ENCODE peak calls at places on chromosomes 5 and 9, in six cellular contexts. M is stimulated activated naive CD4-positive, alpha-beta T cell; H is GDM1; J is stimulated activated CD4-positive, alpha-beta T cell treated with anti-CD3 and anti-CD28 coated beads, TNF-alpha, amount 100 ng/mL, for 4 hours; P is stimulated activated naive B cell treated with anti-CD40 and anti-IgM and Interleukin-4, amounts not matched to agents 10 μg/mL and 1 μg/mL and 100 μg/mL, for 72 hours; W is left kidney. B is an unnamed sample.

GRCh38 chr9:34540826-34541225 is 18.0 kb upstream of the ENHO start:
- DNase-seq in W (no peak), J (no peak), P (no peak), H (no peak), M (no peak), B (peak; percentile 77)

GRCh38 chr9:72173080-72173479 is 23.8 kb downstream of the GDA start:
- DNase-seq in J (no peak), M (no peak), H (no peak), W (no peak), P (no peak), B (no peak)

GRCh38 chr5:175706499-175706898 is 48.6 kb downstream of the HRH2 start:
- DNase-seq in M (no peak), H (no peak), J (no peak), W (no peak), P (no peak), B (no peak)

GRCh38 chr5:160298189-160298588 is 14.2 kb downstream of the CCNJL start:
- DNase-seq in J (no peak), M (no peak), H (no peak), P (no peak), W (no peak), B (no peak)

GRCh38 chr9:85978496-85978895 is 37.5 kb downstream of the NAA35 start:
- DNase-seq in J (no peak), M (no peak), H (no peak), W (peak; percentile 9), P (no peak), B (no peak)

GRCh38 chr9:37801959-37802711 is 1.5 kb downstream of the DCAF10 start:
- DNase-seq in W (no peak), J (no peak), P (no peak), H (no peak), M (no peak), B (no peak)

GRCh38 chr9:111821006-111821528 is 26.3 kb upstream of the SHOC1 start:
- DNase-seq in J (no peak), M (no peak), P (no peak), W (no peak), H (no peak), B (no peak)

GRCh38 chr9:35114921-35115341 is 731 bp downstream of the ATOSB start:
- DNase-seq in P (peak; percentile 58), W (peak; percentile 38), M (no peak), J (no peak), H (peak; percentile 69), B (peak; percentile 67)

GRCh38 chr9:133852476-133852875 is 114.3 kb upstream of the SARDH start:
- DNase-seq in J (no peak), P (no peak), W (no peak), M (no peak), H (no peak), B (no peak)

GRCh38 chr5:140182075-140182709 is 7.2 kb downstream of the CYSTM1 start:
- DNase-seq in J (no peak), W (no peak), H (no peak), P (no peak), M (no peak), B (no peak)

GRCh38 chr9:109602987-109603386 is 104.9 kb upstream of the PTPN3 start:
- DNase-seq in M (no peak), W (no peak), P (no peak), H (no peak), J (no peak), B (peak; percentile 35)

GRCh38 chr5:172902497-172903472 is 56.4 kb upstream of the RPL26L1 start:
- DNase-seq in M (no peak), W (peak; percentile 90), J (no peak), P (no peak), H (no peak), B (peak; percentile 97)

GRCh38 chr9:133710661-133711427 is 27.3 kb downstream of the SARDH start:
- DNase-seq in H (no peak), M (no peak), W (no peak), J (no peak), P (no peak), B (no peak)

GRCh38 chr5:146878471-146879172 is at the start of gene PPP2R2B:
- DNase-seq in M (no peak), H (no peak), J (no peak), W (peak; percentile 89), P (no peak), B (peak; percentile 67)

GRCh38 chr9:128103589-128103962 is 24.0 kb downstream of the PTGES2 start:
- DNase-seq in W (peak; percentile 70), H (no peak), J (no peak), M (peak; percentile 30), P (no peak), B (peak; percentile 44)

GRCh38 chr9:91783411-91783810 is 166.6 kb downstream of the ROR2 start:
- DNase-seq in M (no peak), J (no peak), P (no peak), W (no peak), H (no peak), B (no peak)

GRCh38 chr9:130912932-130913598 is 16.5 kb upstream of the QRFP start:
- DNase-seq in P (no peak), M (no peak), J (no peak), W (peak; percentile 84), H (no peak), B (peak; percentile 95)

GRCh38 chr9:14296462-14296861 is 17.5 kb downstream of the NFIB start:
- DNase-seq in J (no peak), H (no peak), P (no peak), M (no peak), W (no peak), B (peak; percentile 58)

GRCh38 chr9:94881454-94881853 is 155.0 kb downstream of the AOPEP start:
- DNase-seq in J (no peak), W (no peak), P (no peak), M (no peak), H (no peak), B (no peak)

GRCh38 chr5:179293276-179293675 is 52.0 kb downstream of the ADAMTS2 start:
- DNase-seq in H (no peak), P (no peak), W (peak; percentile 41), J (no peak), M (no peak), B (no peak)

GRCh38 chr5:137332296-137332695 is 166.8 kb downstream of the SPOCK1 start:
- DNase-seq in J (no peak), M (no peak), W (no peak), P (no peak), H (no peak), B (no peak)

GRCh38 chr5:106959447-106959846 is 711.3 kb downstream of the EFNA5 start:
- DNase-seq in P (no peak), H (no peak), J (no peak), M (no peak), W (no peak), B (peak; percentile 23)

GRCh38 chr5:65928341-65928752 is 2.0 kb downstream of the ERBIN start:
- DNase-seq in W (no peak), J (no peak), H (no peak), P (no peak), M (no peak), B (no peak)

GRCh38 chr9:34158362-34158869 is 20.4 kb upstream of the UBAP1 start:
- DNase-seq in M (no peak), W (no peak), H (no peak), J (no peak), P (no peak), B (peak; percentile 24)

GRCh38 chr9:131743501-131743900 is 3.6 kb upstream of the RAPGEF1 start:
- DNase-seq in J (no peak), W (no peak), M (no peak), P (no peak), H (no peak), B (peak; percentile 63)

GRCh38 chr9:114855488-114855887 is 49.6 kb upstream of the TNFSF15 start:
- DNase-seq in P (no peak), J (no peak), W (no peak), M (no peak), H (no peak), B (no peak)

GRCh38 chr9:135219676-135220600 is 132.5 kb downstream of the OLFM1 start:
- DNase-seq in W (no peak), H (no peak), M (no peak), P (no peak), J (no peak), B (no peak)

GRCh38 chr5:180333661-180334060 is 19.5 kb downstream of the GFPT2 start:
- DNase-seq in H (no peak), J (no peak), M (no peak), W (no peak), P (no peak), B (peak; percentile 44)

GRCh38 chr5:83913593-83913992 is 192.9 kb upstream of the HAPLN1 start:
- DNase-seq in H (no peak), J (no peak), P (no peak), M (no peak), W (no peak), B (no peak)

B was measured in kidney tubule cell.